ENCODE peak calls at places on chromosomes 4 and X, in eight cellular contexts. X, G, W, K, E, Z, P and A are unnamed samples.

GRCh38 chr4:114606240-114606639 is 7.6 kb downstream of the UGT8 start:
- DNase-seq in X (no peak), G (no peak), W (no peak), K (no peak), E (no peak), Z (peak; percentile 66), P (no peak), A (peak; percentile 36)

GRCh38 chrX:114581528-114582263 is 2.2 kb upstream of the HTR2C start:
- DNase-seq in X (peak; percentile 17), G (no peak), W (no peak), K (no peak), E (no peak), Z (no peak), P (no peak), A (no peak)

GRCh38 chr4:159042097-159042605 is 60.7 kb upstream of the RAPGEF2 start:
- DNase-seq in X (no peak), G (no peak), W (peak; percentile 25), K (no peak), E (no peak), Z (no peak), P (no peak), A (no peak)

GRCh38 chr4:7938513-7939376 is 916 bp downstream of the AFAP1 start:
- DNase-seq in X (peak; percentile 12), G (peak; percentile 33), W (no peak), K (peak; percentile 39), E (no peak), Z (no peak), P (no peak), A (peak; percentile 14)

GRCh38 chr4:87848622-87849351 is 16.0 kb downstream of the MEPE start:
- DNase-seq in X (no peak), G (peak; percentile 22), W (peak; percentile 63), K (peak; percentile 15), E (no peak), Z (no peak), P (no peak), A (peak; percentile 40)

GRCh38 chrX:9466711-9467110 is 1.9 kb downstream of the TBL1X start:
- DNase-seq in X (no peak), G (no peak), W (peak; percentile 1), K (no peak), E (no peak), Z (no peak), P (no peak), A (no peak)

GRCh38 chr4:158778712-158779111 is 9.9 kb downstream of the FNIP2 start:
- DNase-seq in X (no peak), G (no peak), W (no peak), K (no peak), E (no peak), Z (no peak), P (no peak), A (peak; percentile 47)

GRCh38 chr4:1409079-1409805 is 3.0 kb upstream of the NKX1-1 start:
- DNase-seq in X (no peak), G (no peak), W (no peak), K (no peak), E (no peak), Z (no peak), P (no peak), A (no peak)

GRCh38 chrX:10165580-10166247 is 8.9 kb downstream of the CLCN4 start:
- DNase-seq in X (no peak), G (no peak), W (peak; percentile 3), K (no peak), E (no peak), Z (no peak), P (no peak), A (no peak)

GRCh38 chr4:55116450-55116849 is 8.9 kb downstream of the KDR start:
- DNase-seq in X (no peak), G (no peak), W (no peak), K (no peak), E (no peak), Z (no peak), P (no peak), A (no peak)

GRCh38 chrX:10387011-10387410 is 230.2 kb downstream of the CLCN4 start:
- DNase-seq in X (no peak), G (no peak), W (no peak), K (no peak), E (no peak), Z (peak; percentile 26), P (no peak), A (no peak)

GRCh38 chr4:41232406-41232805 is 18.1 kb upstream of the APBB2 start:
- DNase-seq in X (no peak), G (no peak), W (peak; percentile 19), K (no peak), E (no peak), Z (no peak), P (no peak), A (no peak)
- TF ChIP-seq CTCF in X (no peak), G (no peak), W (peak; percentile 7), K (peak; percentile 35), E (no peak), Z (peak; percentile 29), P (no peak), A (no peak)

DNA sequence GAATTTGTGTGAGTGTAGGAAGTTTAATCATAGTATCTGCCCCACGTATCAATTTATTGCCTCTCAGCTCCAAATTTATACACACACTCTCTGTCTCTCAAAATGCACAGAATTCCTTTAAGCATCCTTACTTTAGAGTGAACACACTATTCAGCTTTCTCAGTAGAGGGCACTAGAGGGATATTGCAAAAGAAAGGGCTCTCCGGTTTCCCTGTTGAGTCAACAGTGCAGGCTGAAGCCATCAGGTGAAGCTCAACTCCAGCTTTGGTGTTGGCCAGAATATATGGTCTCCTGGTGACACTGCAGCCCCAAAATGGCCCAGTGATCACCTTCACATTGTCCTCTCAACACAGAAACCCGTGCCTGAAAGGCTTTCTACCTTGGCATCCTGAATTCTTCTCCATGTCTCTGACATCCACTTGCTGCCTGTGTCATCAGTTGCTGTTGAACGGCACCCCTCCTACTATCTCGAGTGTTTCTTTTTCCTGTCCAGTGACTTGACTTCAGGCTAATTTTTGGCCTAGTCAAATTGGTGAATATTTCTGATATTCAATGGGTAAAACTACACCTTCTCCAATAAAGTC is 670.5 kb downstream of the GABRG1 start:
- DNase-seq in X (no peak), G (no peak), W (peak; percentile 29), K (no peak), E (no peak), Z (peak; percentile 53), P (no peak), A (peak; percentile 7)
- TF ChIP-seq CTCF in X (peak; percentile 76), G (no peak), W (peak; percentile 49), K (peak; percentile 64), E (peak; percentile 76), Z (peak; percentile 71), P (peak; percentile 37), A (peak; percentile 34)

GRCh38 chr4:106588906-106589305 is 220.3 kb upstream of the GIMD1 start:
- DNase-seq in X (no peak), G (no peak), W (no peak), K (no peak), E (no peak), Z (peak; percentile 80), P (no peak), A (no peak)
- TF ChIP-seq CTCF in X (no peak), G (no peak), W (no peak), K (no peak), E (no peak), Z (no peak), P (no peak), A (no peak)

GRCh38 chrX:134753185-134754008 is 95.1 kb upstream of the PLAC1 start:
- DNase-seq in X (no peak), G (no peak), W (peak; percentile 3), K (no peak), E (no peak), Z (peak; percentile 11), P (no peak), A (no peak)
- TF ChIP-seq CTCF in X (no peak), G (no peak), W (no peak), K (peak; percentile 58), E (no peak), Z (peak; percentile 53), P (peak; percentile 50), A (no peak)

GRCh38 chr4:96936886-96937285 is 1097.0 kb downstream of the PDHA2 start:
- DNase-seq in X (no peak), G (no peak), W (no peak), K (no peak), E (no peak), Z (no peak), P (no peak), A (no peak)
- TF ChIP-seq CTCF in X (no peak), G (no peak), W (no peak), K (no peak), E (no peak), Z (no peak), P (no peak), A (no peak)

DNA sequence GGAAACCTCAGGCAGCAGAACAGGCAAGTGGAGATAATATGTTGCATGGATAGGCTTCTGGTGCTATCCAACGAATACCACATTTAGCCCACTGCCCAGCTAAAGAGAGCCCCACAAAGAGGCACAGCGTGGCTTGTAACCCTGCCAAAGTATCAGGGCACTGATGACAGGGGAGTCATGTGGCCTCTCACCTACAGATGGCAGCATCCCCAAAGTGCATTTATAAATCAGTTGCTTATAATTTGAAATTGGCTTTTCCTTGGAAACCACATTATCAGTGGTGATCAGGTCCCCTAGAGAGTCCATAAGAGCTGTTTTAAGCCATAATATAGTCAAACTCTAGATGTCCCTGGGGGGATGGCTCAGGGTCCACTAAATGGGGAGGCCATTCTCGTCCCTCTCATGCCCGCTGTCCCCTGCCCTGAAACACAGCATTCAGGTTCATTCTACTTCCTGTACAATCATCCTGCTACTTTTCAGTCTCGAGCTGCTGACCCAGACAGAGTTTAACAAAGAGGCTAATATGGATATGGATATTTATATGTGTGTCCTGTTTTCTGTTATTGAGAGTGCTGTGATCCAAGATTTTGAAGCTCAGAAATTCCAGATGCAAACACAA is 28.6 kb downstream of the SRPX start:
- DNase-seq in X (no peak), G (no peak), W (peak; percentile 24), K (no peak), E (no peak), Z (no peak), P (no peak), A (peak; percentile 28)
- TF ChIP-seq CTCF in X (peak; percentile 55), G (no peak), W (peak; percentile 41), K (peak; percentile 55), E (peak; percentile 64), Z (peak; percentile 63), P (peak; percentile 55), A (peak; percentile 49)

GRCh38 chrX:154435171-154435733 is 1.7 kb upstream of the GDI1 start:
- DNase-seq in X (no peak), G (no peak), W (no peak), K (no peak), E (no peak), Z (no peak), P (peak; percentile 78), A (no peak)
- TF ChIP-seq CTCF in X (no peak), G (no peak), W (no peak), K (no peak), E (no peak), Z (no peak), P (no peak), A (no peak)

GRCh38 chr4:109162759-109163158 is 139.7 kb downstream of the COL25A1 start:
- DNase-seq in X (no peak), G (no peak), W (no peak), K (no peak), E (no peak), Z (no peak), P (no peak), A (no peak)
- TF ChIP-seq CTCF in X (peak; percentile 16), G (no peak), W (no peak), K (no peak), E (no peak), Z (no peak), P (no peak), A (no peak)

GRCh38 chr4:160247091-160247656 is 1144.3 kb downstream of the RAPGEF2 start:
- DNase-seq in X (no peak), G (no peak), W (no peak), K (no peak), E (no peak), Z (no peak), P (no peak), A (no peak)
- TF ChIP-seq CTCF in X (no peak), G (no peak), W (no peak), K (no peak), E (no peak), Z (no peak), P (no peak), A (no peak)